ENCODE peak calls at places on chromosomes 12 and 14, in five cellular contexts. One of them, this sample, is unnamed.

GRCh38 chr14:98959958-98960616 is 311.9 kb downstream of the BCL11B start:
- DNase-seq in lower leg skin: peak; percentile 83
- DNase-seq in stomach: no peak
- DNase-seq in H4: no peak
- DNase-seq in NAMALWA: no peak
- DNase-seq in this sample: no peak

GRCh38 chr12:114625294-114625851 is 58.6 kb downstream of the TBX3 start:
- DNase-seq in stomach: peak; percentile 31
- DNase-seq in lower leg skin: peak; percentile 57
- DNase-seq in NAMALWA: peak; percentile 61
- DNase-seq in H4: peak; percentile 69
- DNase-seq in this sample: no peak

GRCh38 chr12:48794870-48795269 is 6.0 kb upstream of the ADCY6 start:
- DNase-seq in NAMALWA: peak; percentile 29
- DNase-seq in H4: peak; percentile 43
- DNase-seq in stomach: no peak
- DNase-seq in lower leg skin: no peak
- DNase-seq in this sample: no peak

GRCh38 chr12:44581642-44582242 is 294.4 kb downstream of the NELL2 start:
- DNase-seq in lower leg skin: no peak
- DNase-seq in stomach: no peak
- DNase-seq in NAMALWA: no peak
- DNase-seq in H4: no peak
- DNase-seq in this sample: no peak

GRCh38 chr12:48175613-48176416 is 7.6 kb upstream of the CCDC184 start:
- DNase-seq in H4: no peak
- DNase-seq in stomach: no peak
- DNase-seq in lower leg skin: no peak
- DNase-seq in NAMALWA: no peak
- DNase-seq in this sample: no peak

GRCh38 chr14:102507891-102508312 is 1.7 kb downstream of the ANKRD9 start:
- DNase-seq in H4: no peak
- DNase-seq in stomach: no peak
- DNase-seq in lower leg skin: no peak
- DNase-seq in NAMALWA: no peak
- DNase-seq in this sample: no peak

GRCh38 chr14:77011226-77011762 is 17.2 kb downstream of the IRF2BPL start:
- DNase-seq in NAMALWA: no peak
- DNase-seq in H4: no peak
- DNase-seq in lower leg skin: no peak
- DNase-seq in stomach: peak; percentile 52
- DNase-seq in this sample: no peak

GRCh38 chr12:131980263-131980662 is 30.5 kb downstream of the EP400 start:
- DNase-seq in stomach: no peak
- DNase-seq in H4: no peak
- DNase-seq in lower leg skin: no peak
- DNase-seq in NAMALWA: peak; percentile 27
- DNase-seq in this sample: no peak

GRCh38 chr14:74882103-74882920 is 596 bp downstream of the DLST start:
- DNase-seq in H4: no peak
- DNase-seq in NAMALWA: peak; percentile 54
- DNase-seq in stomach: peak; percentile 64
- DNase-seq in lower leg skin: peak; percentile 93
- DNase-seq in this sample: peak; percentile 47

GRCh38 chr14:48725001-48725734 is 861.0 kb downstream of the RPS29 start:
- DNase-seq in lower leg skin: no peak
- DNase-seq in NAMALWA: no peak
- DNase-seq in H4: peak; percentile 60
- DNase-seq in stomach: no peak
- DNase-seq in this sample: no peak

GRCh38 chr14:99479903-99480855 is 480 bp downstream of the SETD3 start:
- DNase-seq in lower leg skin: peak; percentile 92
- DNase-seq in NAMALWA: peak; percentile 41
- DNase-seq in stomach: peak; percentile 54
- DNase-seq in H4: peak; percentile 16
- DNase-seq in this sample: peak; percentile 35

GRCh38 chr14:24080888-24081738 is 9.8 kb downstream of the CPNE6 start:
- DNase-seq in lower leg skin: no peak
- DNase-seq in NAMALWA: peak; percentile 85
- DNase-seq in stomach: peak; percentile 74
- DNase-seq in H4: peak; percentile 59
- DNase-seq in this sample: peak; percentile 90

GRCh38 chr12:57230381-57231155 is 1.1 kb downstream of the SHMT2 start:
- DNase-seq in NAMALWA: no peak
- DNase-seq in H4: no peak
- DNase-seq in stomach: no peak
- DNase-seq in lower leg skin: no peak
- DNase-seq in this sample: no peak

GRCh38 chr12:113066806-113067400 is 10.4 kb downstream of the DTX1 start:
- DNase-seq in H4: no peak
- DNase-seq in stomach: no peak
- DNase-seq in NAMALWA: no peak
- DNase-seq in lower leg skin: no peak
- DNase-seq in this sample: no peak

GRCh38 chr12:9646794-9647622 is 22.5 kb upstream of the CLEC2D start:
- DNase-seq in stomach: no peak
- DNase-seq in NAMALWA: peak; percentile 70
- DNase-seq in H4: no peak
- DNase-seq in lower leg skin: no peak
- DNase-seq in this sample: no peak

GRCh38 chr12:11729008-11729407 is 79.5 kb downstream of the ETV6 start:
- DNase-seq in H4: no peak
- DNase-seq in NAMALWA: peak; percentile 74
- DNase-seq in lower leg skin: no peak
- DNase-seq in stomach: peak; percentile 83
- DNase-seq in this sample: peak; percentile 56

GRCh38 chr14:55382483-55382882 is 29.1 kb downstream of the ATG14 start:
- DNase-seq in stomach: no peak
- DNase-seq in H4: peak; percentile 19
- DNase-seq in NAMALWA: no peak
- DNase-seq in lower leg skin: no peak
- DNase-seq in this sample: no peak

GRCh38 chr12:40105265-40105514 is 691 bp downstream of the SLC2A13 start:
- DNase-seq in stomach: no peak
- DNase-seq in NAMALWA: no peak
- DNase-seq in H4: no peak
- DNase-seq in lower leg skin: peak; percentile 89
- DNase-seq in this sample: no peak

GRCh38 chr12:97760601-97761000 is 298.0 kb downstream of the RMST start:
- DNase-seq in H4: no peak
- DNase-seq in NAMALWA: no peak
- DNase-seq in stomach: no peak
- DNase-seq in lower leg skin: no peak
- DNase-seq in this sample: no peak

GRCh38 chr14:63905370-63905769 is 52.6 kb downstream of the SYNE2 start:
- DNase-seq in H4: no peak
- DNase-seq in NAMALWA: no peak
- DNase-seq in stomach: no peak
- DNase-seq in lower leg skin: no peak
- DNase-seq in this sample: no peak

GRCh38 chr14:36105401-36105800 is 71.1 kb downstream of the PTCSC3 start:
- DNase-seq in H4: peak; percentile 60
- DNase-seq in NAMALWA: no peak
- DNase-seq in lower leg skin: no peak
- DNase-seq in stomach: no peak
- DNase-seq in this sample: no peak

GRCh38 chr14:60328588-60328987 is 79.6 kb downstream of the PPM1A start:
- DNase-seq in H4: no peak
- DNase-seq in NAMALWA: peak; percentile 9
- DNase-seq in stomach: no peak
- DNase-seq in lower leg skin: no peak
- DNase-seq in this sample: no peak

GRCh38 chr14:90733139-90733808 is 83.0 kb downstream of the TTC7B start:
- DNase-seq in H4: no peak
- DNase-seq in NAMALWA: no peak
- DNase-seq in lower leg skin: no peak
- DNase-seq in stomach: no peak
- DNase-seq in this sample: no peak

GRCh38 chr14:99554184-99554583 is 49.8 kb downstream of the CCDC85C start:
- DNase-seq in NAMALWA: no peak
- DNase-seq in H4: no peak
- DNase-seq in lower leg skin: no peak
- DNase-seq in stomach: peak; percentile 76
- DNase-seq in this sample: no peak

GRCh38 chr12:57694459-57695019 is 607 bp downstream of the OS9 start:
- DNase-seq in stomach: no peak
- DNase-seq in H4: no peak
- DNase-seq in lower leg skin: no peak
- DNase-seq in NAMALWA: peak; percentile 26
- DNase-seq in this sample: peak; percentile 32

GRCh38 chr12:124646385-124647230 is 79.2 kb upstream of the NCOR2 start:
- DNase-seq in lower leg skin: no peak
- DNase-seq in H4: no peak
- DNase-seq in NAMALWA: no peak
- DNase-seq in stomach: no peak
- DNase-seq in this sample: no peak

GRCh38 chr12:49637401-49637800 is 14.0 kb downstream of the PRPF40B start:
- DNase-seq in H4: no peak
- DNase-seq in stomach: no peak
- DNase-seq in NAMALWA: no peak
- DNase-seq in lower leg skin: peak; percentile 78
- DNase-seq in this sample: no peak

GRCh38 chr12:109987615-109988014 is 8.6 kb downstream of the GIT2 start:
- DNase-seq in H4: no peak
- DNase-seq in stomach: no peak
- DNase-seq in NAMALWA: no peak
- DNase-seq in lower leg skin: no peak
- DNase-seq in this sample: no peak

GRCh38 chr12:116541547-116542344 is 17.4 kb upstream of the MAP1LC3B2 start:
- DNase-seq in H4: no peak
- DNase-seq in NAMALWA: no peak
- DNase-seq in lower leg skin: no peak
- DNase-seq in stomach: no peak
- DNase-seq in this sample: no peak

GRCh38 chr12:97556201-97556824 is 93.7 kb downstream of the RMST start:
- DNase-seq in NAMALWA: peak; percentile 4
- DNase-seq in H4: peak; percentile 66
- DNase-seq in stomach: peak; percentile 33
- DNase-seq in lower leg skin: no peak
- DNase-seq in this sample: no peak

GRCh38 chr12:106871477-106871876 is 84.2 kb upstream of the TMEM263 start:
- DNase-seq in H4: no peak
- DNase-seq in stomach: no peak
- DNase-seq in lower leg skin: no peak
- DNase-seq in NAMALWA: no peak
- DNase-seq in this sample: no peak

GRCh38 chr14:48805315-48805714 is 780.9 kb downstream of the RPS29 start:
- DNase-seq in NAMALWA: no peak
- DNase-seq in stomach: no peak
- DNase-seq in H4: peak; percentile 38
- DNase-seq in lower leg skin: peak; percentile 58
- DNase-seq in this sample: no peak

GRCh38 chr12:118746176-118746575 is 235.2 kb upstream of the SRRM4 start:
- DNase-seq in NAMALWA: no peak
- DNase-seq in H4: no peak
- DNase-seq in stomach: no peak
- DNase-seq in lower leg skin: no peak
- DNase-seq in this sample: no peak